ENCODE peak calls at places on chromosomes 3 and 15, in seven cellular contexts. One of them, this sample, is unnamed. For H3K27me3, the result is how much of the 10 kb centered on the place peaks cover.

GRCh38 chr3:32937331-32937730 is 14.1 kb upstream of the CCR4 start:
- DNase-seq in neural progenitor cell: no peak
- DNase-seq in cardiac muscle cell: peak
- DNase-seq in aorta: no peak
- DNase-seq in Peyer's patch: no peak
- DNase-seq in kidney epithelial cell: no peak
- DNase-seq in ovary: no peak
- DNase-seq in this sample: no peak

GRCh38 chr15:82803793-82804574 is 1.9 kb downstream of the FSD2 start:
- DNase-seq in neural progenitor cell: no peak
- DNase-seq in aorta: no peak
- DNase-seq in ovary: no peak
- DNase-seq in Peyer's patch: no peak
- DNase-seq in cardiac muscle cell: peak
- DNase-seq in kidney epithelial cell: no peak
- DNase-seq in this sample: no peak

GRCh38 chr15:89746386-89746974 is 4.6 kb downstream of the MESP1 start:
- DNase-seq in neural progenitor cell: no peak
- DNase-seq in aorta: no peak
- DNase-seq in ovary: no peak
- DNase-seq in Peyer's patch: no peak
- DNase-seq in kidney epithelial cell: no peak
- DNase-seq in cardiac muscle cell: peak
- DNase-seq in this sample: no peak

GRCh38 chr15:101023501-101024110 is 104.4 kb downstream of the LRRK1 start:
- DNase-seq in aorta: peak
- DNase-seq in neural progenitor cell: no peak
- DNase-seq in Peyer's patch: peak
- DNase-seq in ovary: no peak
- DNase-seq in kidney epithelial cell: no peak
- DNase-seq in cardiac muscle cell: peak
- DNase-seq in this sample: no peak

GRCh38 chr3:130014526-130014925 is 40.0 kb downstream of the TRH start:
- DNase-seq in cardiac muscle cell: peak
- DNase-seq in aorta: no peak
- DNase-seq in neural progenitor cell: no peak
- DNase-seq in ovary: no peak
- DNase-seq in Peyer's patch: no peak
- DNase-seq in kidney epithelial cell: no peak
- DNase-seq in this sample: no peak

GRCh38 chr3:40055956-40056355 is 246.5 kb downstream of the MYRIP start:
- DNase-seq in ovary: no peak
- DNase-seq in Peyer's patch: no peak
- DNase-seq in kidney epithelial cell: no peak
- DNase-seq in cardiac muscle cell: no peak
- DNase-seq in aorta: no peak
- DNase-seq in neural progenitor cell: no peak
- DNase-seq in this sample: no peak

GRCh38 chr3:139353920-139354556 is 10.2 kb downstream of the MRPS22 start:
- DNase-seq in neural progenitor cell: peak
- DNase-seq in aorta: no peak
- DNase-seq in ovary: no peak
- DNase-seq in kidney epithelial cell: peak
- DNase-seq in cardiac muscle cell: peak
- DNase-seq in Peyer's patch: no peak
- DNase-seq in this sample: no peak

GRCh38 chr15:33526532-33526931 is 215.8 kb downstream of the RYR3 start:
- DNase-seq in kidney epithelial cell: no peak
- DNase-seq in Peyer's patch: no peak
- DNase-seq in ovary: no peak
- DNase-seq in neural progenitor cell: no peak
- DNase-seq in aorta: no peak
- DNase-seq in cardiac muscle cell: no peak
- DNase-seq in this sample: no peak

GRCh38 chr3:38640661-38641441 is 8.6 kb downstream of the SCN5A start:
- DNase-seq in Peyer's patch: no peak
- DNase-seq in neural progenitor cell: peak
- DNase-seq in ovary: no peak
- DNase-seq in kidney epithelial cell: no peak
- DNase-seq in aorta: no peak
- DNase-seq in cardiac muscle cell: no peak
- DNase-seq in this sample: no peak

GRCh38 chr3:125462722-125463299 is 57.2 kb downstream of the SNX4 start:
- DNase-seq in Peyer's patch: no peak
- DNase-seq in neural progenitor cell: no peak
- DNase-seq in kidney epithelial cell: no peak
- DNase-seq in aorta: no peak
- DNase-seq in cardiac muscle cell: no peak
- DNase-seq in ovary: no peak
- DNase-seq in this sample: no peak

GRCh38 chr3:16487506-16488175 is 25.9 kb downstream of the RFTN1 start:
- DNase-seq in aorta: no peak
- DNase-seq in kidney epithelial cell: no peak
- DNase-seq in cardiac muscle cell: no peak
- DNase-seq in neural progenitor cell: no peak
- DNase-seq in Peyer's patch: no peak
- DNase-seq in ovary: no peak
- DNase-seq in this sample: no peak
- H3K27me3 ChIP-seq in aorta: under half
- H3K27me3 ChIP-seq in kidney epithelial cell: under half
- H3K27me3 ChIP-seq in cardiac muscle cell: under half
- H3K27me3 ChIP-seq in neural progenitor cell: under half
- H3K27me3 ChIP-seq in Peyer's patch: under half
- H3K27me3 ChIP-seq in ovary: under half
- H3K27me3 ChIP-seq in this sample: under half

DNA sequence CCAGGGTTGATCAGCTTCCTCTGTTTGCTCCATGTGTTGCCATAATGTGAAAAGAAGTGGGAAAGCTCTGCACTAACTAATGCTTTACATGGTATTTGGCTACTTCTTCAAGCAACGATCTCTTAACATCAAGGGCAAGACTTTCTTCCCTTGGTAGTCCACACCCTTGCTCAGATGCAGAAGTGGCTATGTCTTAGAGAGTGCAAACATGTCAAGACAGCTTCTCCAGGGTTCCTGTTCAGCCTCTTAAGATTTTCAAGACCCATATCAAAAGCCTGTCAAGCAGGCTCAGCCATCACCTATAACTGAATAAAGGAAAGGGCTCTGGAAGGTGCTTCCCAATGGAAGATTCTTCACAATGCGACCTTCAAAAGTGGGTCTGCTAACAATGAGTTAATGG is 64.8 kb upstream of the CSTA start:
- DNase-seq in neural progenitor cell: no peak
- DNase-seq in Peyer's patch: no peak
- DNase-seq in cardiac muscle cell: no peak
- DNase-seq in kidney epithelial cell: no peak
- DNase-seq in aorta: no peak
- DNase-seq in ovary: no peak
- DNase-seq in this sample: no peak
- H3K27me3 ChIP-seq in neural progenitor cell: under half
- H3K27me3 ChIP-seq in Peyer's patch: under half
- H3K27me3 ChIP-seq in cardiac muscle cell: under half
- H3K27me3 ChIP-seq in kidney epithelial cell: under half
- H3K27me3 ChIP-seq in aorta: under half
- H3K27me3 ChIP-seq in ovary: under half
- H3K27me3 ChIP-seq in this sample: under half

DNA sequence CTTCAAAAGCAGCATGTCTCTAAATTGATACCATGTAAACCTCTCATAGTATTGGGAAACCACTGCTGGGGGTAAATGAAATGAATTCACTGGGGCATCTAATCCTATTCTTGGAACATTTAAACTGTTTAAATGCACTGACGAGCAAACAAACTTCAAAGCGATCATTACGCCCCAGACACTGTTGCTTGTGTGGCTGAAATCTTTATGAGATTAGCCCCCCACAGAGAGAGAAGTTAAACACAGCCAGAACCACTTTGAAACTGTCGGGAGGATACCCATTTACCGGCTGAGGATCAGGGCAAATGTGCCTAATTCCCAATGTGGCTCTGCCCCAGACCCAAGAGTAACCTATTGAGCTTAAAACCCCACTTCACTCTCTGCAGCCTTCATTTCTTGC is 308.4 kb upstream of the CDIN1 start:
- DNase-seq in kidney epithelial cell: no peak
- DNase-seq in neural progenitor cell: peak
- DNase-seq in aorta: no peak
- DNase-seq in cardiac muscle cell: no peak
- DNase-seq in ovary: no peak
- DNase-seq in Peyer's patch: no peak
- DNase-seq in this sample: no peak
- H3K27me3 ChIP-seq in kidney epithelial cell: under half
- H3K27me3 ChIP-seq in neural progenitor cell: half or more
- H3K27me3 ChIP-seq in aorta: under half
- H3K27me3 ChIP-seq in cardiac muscle cell: under half
- H3K27me3 ChIP-seq in ovary: under half
- H3K27me3 ChIP-seq in Peyer's patch: under half
- H3K27me3 ChIP-seq in this sample: under half

GRCh38 chr3:68936855-68937254 is 4.5 kb upstream of the TAFA4 start:
- DNase-seq in kidney epithelial cell: no peak
- DNase-seq in cardiac muscle cell: no peak
- DNase-seq in Peyer's patch: no peak
- DNase-seq in neural progenitor cell: no peak
- DNase-seq in ovary: no peak
- DNase-seq in aorta: no peak
- DNase-seq in this sample: no peak

GRCh38 chr3:68935778-68936177 is 3.4 kb upstream of the TAFA4 start:
- DNase-seq in Peyer's patch: no peak
- DNase-seq in neural progenitor cell: no peak
- DNase-seq in ovary: no peak
- DNase-seq in cardiac muscle cell: no peak
- DNase-seq in aorta: no peak
- DNase-seq in kidney epithelial cell: no peak
- DNase-seq in this sample: no peak

DNA sequence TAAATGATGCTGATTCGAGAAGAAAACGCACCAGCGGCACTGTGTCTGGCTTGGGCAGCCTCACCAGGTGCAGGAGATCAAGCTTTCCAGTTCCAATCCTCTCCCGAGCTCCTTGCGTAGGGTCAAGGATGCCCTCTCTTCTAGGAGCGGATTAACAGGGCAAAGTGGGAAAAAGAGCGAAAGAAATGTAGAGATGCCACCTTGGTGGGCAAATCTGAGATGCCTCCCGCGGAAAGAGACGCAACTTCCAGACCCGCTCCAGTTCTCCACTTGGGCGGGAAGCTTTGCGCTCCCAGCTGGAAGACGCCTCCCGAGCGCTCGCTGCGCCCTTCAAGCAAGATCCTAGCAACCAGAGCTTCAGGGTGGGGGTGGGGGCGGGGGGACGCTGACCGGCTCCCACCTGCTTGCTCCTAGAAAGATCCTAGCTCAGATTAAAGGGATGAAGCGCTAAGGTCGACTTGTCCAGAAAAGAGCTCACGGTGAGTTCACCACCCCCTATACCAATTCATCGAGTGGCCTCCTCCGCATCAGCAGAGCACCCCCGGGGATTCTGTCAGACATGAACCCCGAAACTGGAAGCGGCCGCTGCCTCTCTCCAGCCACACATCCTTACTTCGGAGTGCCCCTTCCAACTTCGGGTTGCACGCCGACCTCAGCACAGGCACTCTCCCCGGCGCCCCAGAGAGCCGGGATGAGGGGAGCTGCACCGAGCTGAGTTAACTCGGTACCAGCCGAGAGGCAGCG is 769 bp downstream of the TAFA4 start:
- DNase-seq in ovary: peak
- DNase-seq in aorta: no peak
- DNase-seq in Peyer's patch: no peak
- DNase-seq in cardiac muscle cell: no peak
- DNase-seq in kidney epithelial cell: no peak
- DNase-seq in neural progenitor cell: peak
- DNase-seq in this sample: peak
- H3K27me3 ChIP-seq in ovary: under half
- H3K27me3 ChIP-seq in aorta: under half
- H3K27me3 ChIP-seq in Peyer's patch: under half
- H3K27me3 ChIP-seq in cardiac muscle cell: under half
- H3K27me3 ChIP-seq in kidney epithelial cell: under half
- H3K27me3 ChIP-seq in neural progenitor cell: half or more
- H3K27me3 ChIP-seq in this sample: under half

GRCh38 chr3:181709537-181710279 is 2.0 kb upstream of the SOX2 start:
- DNase-seq in cardiac muscle cell: peak
- DNase-seq in kidney epithelial cell: peak
- DNase-seq in ovary: peak
- DNase-seq in Peyer's patch: peak
- DNase-seq in aorta: peak
- DNase-seq in neural progenitor cell: peak
- DNase-seq in this sample: peak
- H3K27me3 ChIP-seq in cardiac muscle cell: half or more
- H3K27me3 ChIP-seq in kidney epithelial cell: half or more
- H3K27me3 ChIP-seq in ovary: under half
- H3K27me3 ChIP-seq in Peyer's patch: under half
- H3K27me3 ChIP-seq in aorta: under half
- H3K27me3 ChIP-seq in neural progenitor cell: under half
- H3K27me3 ChIP-seq in this sample: under half

DNA sequence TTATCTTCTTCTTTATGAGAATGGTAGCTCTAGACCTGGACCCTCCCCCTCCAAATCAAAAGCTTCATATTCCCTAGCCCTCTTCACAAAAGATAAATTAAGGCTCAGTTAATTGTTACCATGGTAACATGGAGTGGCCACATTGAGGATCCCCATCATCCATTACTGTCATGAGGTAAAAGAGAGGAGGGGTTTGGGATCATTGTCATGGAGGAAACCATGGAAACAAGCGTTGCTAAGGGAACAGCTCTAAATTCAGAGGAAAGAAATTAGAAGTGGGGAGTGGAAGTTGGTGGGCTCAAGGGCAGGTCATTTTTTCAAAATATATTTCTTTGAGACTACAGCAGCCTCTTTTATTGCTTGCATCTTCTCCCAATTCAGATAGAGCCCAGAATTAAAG is 11.8 kb upstream of the AEN start:
- DNase-seq in cardiac muscle cell: no peak
- DNase-seq in neural progenitor cell: no peak
- DNase-seq in Peyer's patch: no peak
- DNase-seq in ovary: no peak
- DNase-seq in aorta: no peak
- DNase-seq in kidney epithelial cell: no peak
- DNase-seq in this sample: no peak
- H3K27me3 ChIP-seq in cardiac muscle cell: half or more
- H3K27me3 ChIP-seq in neural progenitor cell: half or more
- H3K27me3 ChIP-seq in Peyer's patch: under half
- H3K27me3 ChIP-seq in ovary: under half
- H3K27me3 ChIP-seq in aorta: under half
- H3K27me3 ChIP-seq in kidney epithelial cell: under half
- H3K27me3 ChIP-seq in this sample: under half

This sample was measured in pancreas.